ENCODE peak calls at places on chromosomes 7 and 10, in four cellular contexts. D is Panc1, B is prostate gland, P is Peyer's patch. J is an unnamed sample.

GRCh38 chr10:69573056-69573806 is at the start of gene NEUROG3:
- DNase-seq in P (no peak), D (no peak), B (no peak), J (no peak)

GRCh38 chr7:47602272-47603004 is 20.5 kb upstream of the TNS3 start:
- DNase-seq in P (no peak), B (no peak), D (no peak), J (no peak)

GRCh38 chr7:27169658-27170493 is 4.2 kb downstream of the HOXA10 start:
- DNase-seq in D (no peak), P (peak), B (no peak), J (peak)

GRCh38 chr7:119711104-119711503 is 561.9 kb upstream of the KCND2 start:
- DNase-seq in D (no peak), B (no peak), P (no peak), J (no peak)

GRCh38 chr10:50286996-50287803 is 35.9 kb upstream of the ASAH2 start:
- DNase-seq in D (no peak), P (no peak), B (no peak), J (no peak)

GRCh38 chr7:1516586-1517251 is 12.5 kb upstream of the INTS1 start:
- DNase-seq in P (no peak), D (no peak), B (no peak), J (no peak)

GRCh38 chr10:46520381-46520780 is 36.1 kb downstream of the GPRIN2 start:
- DNase-seq in P (peak), B (no peak), D (no peak), J (peak)

GRCh38 chr10:28291881-28292297 is 11.0 kb downstream of the MPP7 start:
- DNase-seq in B (no peak), P (no peak), D (no peak), J (no peak)

GRCh38 chr10:1153805-1154351 is 97.7 kb downstream of the WDR37 start:
- DNase-seq in B (no peak), D (no peak), P (no peak), J (no peak)

GRCh38 chr10:52226448-52226847 is 87.6 kb upstream of the DKK1 start:
- DNase-seq in P (no peak), B (no peak), D (no peak), J (no peak)

GRCh38 chr7:7783001-7783400 is 64.6 kb upstream of the RPA3 start:
- DNase-seq in P (no peak), B (no peak), D (no peak), J (no peak)

GRCh38 chr7:87567052-87567451 is 33.6 kb downstream of the ABCB1 start:
- DNase-seq in D (no peak), B (no peak), P (no peak), J (no peak)

GRCh38 chr10:12184165-12184564 is 11.5 kb downstream of the NUDT5 start:
- DNase-seq in D (no peak), P (no peak), B (no peak), J (no peak)

GRCh38 chr7:155411718-155412415 is 46.1 kb upstream of the EN2 start:
- DNase-seq in B (no peak), D (no peak), P (no peak), J (no peak)

GRCh38 chr7:17318146-17318545 is 19.7 kb downstream of the AHR start:
- DNase-seq in D (no peak), B (no peak), P (no peak), J (no peak)

GRCh38 chr10:29295813-29296212 is 6.9 kb downstream of the LYZL1 start:
- DNase-seq in D (no peak), P (no peak), B (no peak), J (no peak)

GRCh38 chr10:79361721-79362397 is 14.6 kb downstream of the PPIF start:
- DNase-seq in D (no peak), B (no peak), P (no peak), J (no peak)

GRCh38 chr7:77335581-77335980 is 80.6 kb downstream of the GSAP start:
- DNase-seq in P (no peak), D (no peak), B (no peak), J (no peak)

GRCh38 chr7:2813350-2814185 is 30.5 kb downstream of the GNA12 start:
- DNase-seq in B (no peak), P (no peak), D (no peak), J (no peak)

GRCh38 chr7:51079494-51079893 is 237.1 kb downstream of the COBL start:
- DNase-seq in D (no peak), B (no peak), P (no peak), J (no peak)

GRCh38 chr10:36256905-36257304 is 614.8 kb upstream of the FZD8 start:
- DNase-seq in D (no peak), P (no peak), B (no peak), J (no peak)

GRCh38 chr7:34869016-34869415 is 168.3 kb downstream of the DPY19L1 start:
- DNase-seq in B (no peak), D (no peak), P (no peak), J (no peak)

GRCh38 chr10:12844796-12845524 is 156.6 kb downstream of the CCDC3 start:
- DNase-seq in B (peak), D (peak), P (no peak), J (no peak)

GRCh38 chr10:3401491-3401938 is 228.9 kb upstream of the PITRM1 start:
- DNase-seq in P (no peak), D (no peak), B (no peak), J (no peak)

GRCh38 chr7:130708766-130709165 is 22.4 kb upstream of the TSGA13 start:
- DNase-seq in D (no peak), P (no peak), B (no peak), J (no peak)

GRCh38 chr7:120857558-120858298 is at the start of gene TSPAN12:
- DNase-seq in B (peak), D (no peak), P (peak), J (peak)

GRCh38 chr10:72315611-72316385 is 38.9 kb downstream of the DNAJB12 start:
- DNase-seq in P (peak), D (no peak), B (peak), J (no peak)

GRCh38 chr10:98528166-98528784 is 81.5 kb upstream of the HPS1 start:
- DNase-seq in B (no peak), D (no peak), P (no peak), J (no peak)

GRCh38 chr7:300048-300447 is 10.1 kb downstream of the FOXL3 start:
- DNase-seq in P (peak), D (no peak), B (no peak), J (no peak)

GRCh38 chr7:388461-388960 is 98.5 kb downstream of the FOXL3 start:
- DNase-seq in B (no peak), P (peak), D (no peak), J (peak)

GRCh38 chr7:69599879-69600764 is 1.8 kb downstream of the AUTS2 start:
- DNase-seq in P (no peak), B (peak), D (no peak), J (no peak)

GRCh38 chr7:27166475-27167169 is 1.3 kb upstream of the HOXA9 start:
- DNase-seq in P (peak), B (no peak), D (no peak), J (peak)

GRCh38 chr7:106501605-106502580 is 159.1 kb downstream of the CCDC71L start:
- DNase-seq in P (no peak), D (no peak), B (no peak), J (no peak)

GRCh38 chr10:73887038-73888015 is 13.0 kb upstream of the CAMK2G start:
- DNase-seq in P (peak), D (no peak), B (peak), J (peak)

GRCh38 chr7:29243777-29244655 is 49.4 kb downstream of the CHN2 start:
- DNase-seq in P (no peak), D (no peak), B (no peak), J (no peak)

GRCh38 chr7:99975782-99976521 is at the start of gene AZGP1:
- DNase-seq in B (peak), D (no peak), P (peak), J (no peak)
- H3K27ac ChIP-seq in B (peak), D (no peak), P (no peak), J (no peak)

GRCh38 chr7:80821781-80822180 is 97.1 kb downstream of the SEMA3C start:
- DNase-seq in B (no peak), D (no peak), P (no peak), J (no peak)
- TF ChIP-seq CTCF in B (no peak), D (no peak), P (no peak), J (no peak)

DNA sequence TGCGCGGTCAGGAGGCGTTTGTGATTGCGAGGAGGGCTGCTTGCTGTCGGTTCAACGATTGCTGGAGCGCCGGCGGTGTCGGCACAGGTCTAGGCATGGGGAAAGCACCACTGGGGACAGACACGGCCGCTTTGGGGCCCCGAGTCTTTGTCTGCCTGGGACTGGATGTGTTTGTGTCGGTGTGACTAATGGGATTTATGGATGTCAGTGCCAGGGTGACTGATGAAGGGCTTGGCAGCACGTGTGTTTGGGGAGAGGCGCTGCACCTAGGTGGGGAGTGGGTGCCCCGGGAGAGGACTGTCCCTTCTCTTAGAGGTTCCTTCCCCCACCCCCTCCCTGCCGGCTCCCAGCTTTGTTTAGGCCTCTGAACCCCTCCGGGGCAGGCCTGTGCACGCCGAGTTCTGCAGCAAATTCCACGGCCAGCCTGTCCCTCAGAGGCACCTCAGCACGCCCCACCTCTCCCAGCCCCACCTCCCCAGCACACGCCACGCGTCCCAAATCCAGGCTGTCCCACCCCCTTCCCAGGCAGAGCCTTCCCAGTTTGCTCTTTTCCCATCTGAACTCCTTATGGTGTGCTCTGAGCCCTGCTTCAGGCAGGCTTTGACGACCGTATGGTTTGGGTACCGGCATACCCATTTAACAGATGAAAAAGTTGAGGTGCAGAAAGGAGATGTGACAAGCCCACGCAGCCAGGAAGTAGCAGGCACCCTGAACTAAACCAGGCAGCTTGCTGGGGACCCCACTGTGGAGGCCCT is 6.4 kb upstream of the TNRC18 start:
- DNase-seq in P (peak), B (peak), D (no peak), J (peak)
- H3K4me3 ChIP-seq in P (peak), B (peak), D (peak), J (peak)

DNA sequence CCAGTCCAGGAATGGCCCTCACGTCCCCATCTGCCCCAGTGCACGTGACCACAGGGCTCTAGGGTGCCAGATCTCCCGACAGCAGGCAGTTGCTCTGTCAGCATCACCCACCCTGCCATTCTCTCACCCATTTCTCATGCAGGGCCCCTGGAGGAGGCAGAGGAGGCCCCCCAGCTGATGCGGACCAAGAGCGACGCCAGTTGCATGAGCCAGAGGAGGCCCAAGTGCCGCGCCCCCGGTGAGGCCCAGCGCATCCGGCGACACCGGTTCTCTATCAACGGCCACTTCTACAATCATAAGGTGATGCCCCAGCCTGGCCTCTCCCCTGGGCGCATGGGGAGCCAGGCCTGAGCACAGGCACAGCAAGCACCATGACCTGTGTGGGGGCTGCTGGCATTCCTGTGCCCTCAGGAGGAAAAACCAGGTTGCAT is 6.1 kb upstream of the DEPP1 start:
- DNase-seq in P (no peak), D (no peak), B (no peak), J (no peak)
- H3K27ac ChIP-seq in P (peak), D (no peak), B (no peak), J (peak)

GRCh38 chr7:101035941-101036340 is 16.1 kb downstream of the MUC17 start:
- DNase-seq in P (peak), D (no peak), B (no peak), J (peak)

GRCh38 chr7:101031082-101031481 is 11.2 kb downstream of the MUC17 start:
- DNase-seq in D (no peak), B (peak), P (no peak), J (no peak)
- TF ChIP-seq CTCF in D (no peak), B (no peak), P (no peak), J (no peak)

GRCh38 chr7:98643232-98643985 is 26.3 kb downstream of the NPTX2 start:
- DNase-seq in P (no peak), D (no peak), B (no peak), J (no peak)

GRCh38 chr7:98638853-98639252 is 21.8 kb downstream of the NPTX2 start:
- DNase-seq in P (no peak), B (no peak), D (no peak), J (no peak)

GRCh38 chr7:98646465-98646864 is 29.4 kb downstream of the NPTX2 start:
- DNase-seq in B (no peak), D (no peak), P (no peak), J (no peak)

GRCh38 chr7:98640375-98640774 is 23.3 kb downstream of the NPTX2 start:
- DNase-seq in B (no peak), P (no peak), D (no peak), J (no peak)

DNA sequence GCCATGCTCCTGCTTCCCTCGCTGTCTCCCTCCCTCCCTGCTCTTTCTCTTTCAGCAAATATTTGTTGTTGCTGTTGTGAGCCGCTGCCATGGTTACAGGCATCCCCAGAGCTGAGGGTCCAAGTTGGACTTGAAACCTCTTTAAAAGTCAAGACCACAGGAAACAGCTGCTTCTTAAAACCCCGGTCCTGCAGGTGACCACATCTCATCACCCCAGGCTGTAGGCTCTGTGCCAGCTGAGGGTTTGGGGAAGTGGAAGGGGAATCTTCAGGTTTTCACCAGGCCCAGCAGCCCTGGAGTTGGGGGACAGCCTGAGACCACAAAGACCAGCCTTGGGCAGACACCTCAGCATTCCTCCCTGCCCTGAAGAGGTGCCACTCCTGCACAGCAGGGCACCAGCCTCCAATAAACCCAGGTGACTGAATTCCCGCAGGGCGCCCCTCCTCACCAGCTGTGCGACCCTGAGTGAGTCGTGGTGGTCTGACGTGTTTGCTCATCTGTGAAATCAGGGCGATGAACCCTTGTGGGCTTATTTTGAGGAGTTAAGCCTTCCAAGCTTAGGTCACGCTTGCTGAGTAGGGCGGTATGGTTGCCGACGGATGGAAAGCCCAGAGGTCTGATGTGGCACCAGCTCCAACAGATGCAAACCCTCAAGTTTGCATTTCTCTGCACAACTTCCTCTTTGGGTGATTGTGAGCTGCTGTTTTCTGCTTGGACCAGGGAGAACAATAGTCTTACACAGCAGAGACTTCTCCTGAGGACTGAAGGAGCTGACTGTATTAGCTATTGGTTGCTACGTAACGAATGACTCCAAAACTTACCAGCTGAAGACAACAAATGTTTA is 24.8 kb downstream of the NPTX2 start:
- DNase-seq in B (no peak), D (no peak), P (no peak), J (no peak)
- H3K4me3 ChIP-seq in B (no peak), D (no peak), P (no peak), J (no peak)

J was measured in lower lobe of right lung.